ENCODE peak calls at places on chromosomes 2 and 18, in eight cellular contexts. N is AG04450, R is breast epithelium, H is pancreas, G is tibial artery, E is heart right ventricle, P is heart left ventricle, A is fibroblast of mammary gland. I is an unnamed sample.
A peak's percentile ranks its signal among the peaks of the same experiment; 100 is the strongest.

GRCh38 chr2:16478817-16479216 is 186.8 kb downstream of the CYRIA start:
- DNase-seq in N (no peak), R (no peak), H (no peak), G (no peak), E (no peak), P (no peak), A (no peak), I (no peak)

GRCh38 chr2:47133046-47133445 is 22.1 kb downstream of the STPG4 start:
- DNase-seq in N (no peak), R (no peak), H (no peak), G (no peak), E (no peak), P (no peak), A (no peak), I (no peak)

GRCh38 chr2:3535467-3535793 is 16.1 kb upstream of the ADI1 start:
- DNase-seq in N (no peak), R (no peak), H (no peak), G (no peak), E (no peak), P (no peak), A (no peak), I (no peak)

GRCh38 chr18:24071029-24071428 is 56.5 kb downstream of the TTC39C start:
- DNase-seq in N (no peak), R (no peak), H (no peak), G (no peak), E (no peak), P (no peak), A (no peak), I (no peak)

GRCh38 chr18:57004366-57005121 is 142.3 kb upstream of the BOD1L2 start:
- DNase-seq in N (peak; percentile 3), R (no peak), H (no peak), G (no peak), E (no peak), P (no peak), A (peak; percentile 56), I (no peak)

GRCh38 chr2:76700894-76701293 is 821.3 kb downstream of the LRRTM4 start:
- DNase-seq in N (no peak), R (no peak), H (no peak), G (no peak), E (no peak), P (no peak), A (no peak), I (no peak)

GRCh38 chr2:11263177-11263576 is 81.3 kb downstream of the ROCK2 start:
- DNase-seq in N (no peak), R (no peak), H (no peak), G (no peak), E (no peak), P (no peak), A (no peak), I (no peak)

GRCh38 chr18:183769-184168 is 25.4 kb downstream of the USP14 start:
- DNase-seq in N (no peak), R (no peak), H (no peak), G (no peak), E (no peak), P (no peak), A (peak; percentile 48), I (no peak)

GRCh38 chr2:120343433-120344105 is 2.4 kb upstream of the INHBB start:
- DNase-seq in N (peak; percentile 26), R (peak; percentile 81), H (peak; percentile 71), G (peak; percentile 89), E (peak; percentile 78), P (peak; percentile 90), A (peak; percentile 62), I (peak; percentile 87)

GRCh38 chr2:47629501-47630460 is 153.2 kb upstream of the MSH6 start:
- DNase-seq in N (no peak), R (no peak), H (no peak), G (no peak), E (no peak), P (no peak), A (no peak), I (no peak)

GRCh38 chr2:68931149-68931711 is 21.5 kb downstream of the GKN2 start:
- DNase-seq in N (no peak), R (no peak), H (no peak), G (no peak), E (no peak), P (no peak), A (no peak), I (no peak)

GRCh38 chr2:74462786-74463105 is 2.4 kb downstream of the MOGS start:
- DNase-seq in N (no peak), R (no peak), H (no peak), G (no peak), E (no peak), P (no peak), A (no peak), I (no peak)

GRCh38 chr2:11647834-11648600 is 22.0 kb downstream of the NTSR2 start:
- DNase-seq in N (no peak), R (no peak), H (no peak), G (no peak), E (no peak), P (no peak), A (peak; percentile 7), I (no peak)

GRCh38 chr2:111168528-111168929 is 47.8 kb downstream of the BCL2L11 start:
- DNase-seq in N (peak; percentile 44), R (no peak), H (peak; percentile 47), G (no peak), E (peak; percentile 36), P (peak; percentile 61), A (peak; percentile 82), I (no peak)

GRCh38 chr2:112867701-112868631 is 31.4 kb upstream of the IL1B start:
- DNase-seq in N (no peak), R (no peak), H (no peak), G (peak; percentile 31), E (no peak), P (no peak), A (no peak), I (no peak)

GRCh38 chr2:166665991-166666940 is 172.2 kb upstream of the SCN7A start:
- DNase-seq in N (peak; percentile 65), R (no peak), H (no peak), G (no peak), E (no peak), P (no peak), A (peak; percentile 67), I (no peak)

GRCh38 chr2:126643431-126643830 is 12.5 kb upstream of the GYPC start:
- DNase-seq in N (no peak), R (no peak), H (no peak), G (no peak), E (no peak), P (no peak), A (no peak), I (no peak)

GRCh38 chr2:2142350-2142749 is 188.7 kb downstream of the MYT1L start:
- DNase-seq in N (no peak), R (no peak), H (no peak), G (no peak), E (no peak), P (no peak), A (no peak), I (no peak)

GRCh38 chr2:37871453-37872191 is 53.5 kb upstream of the RMDN2 start:
- DNase-seq in N (no peak), R (no peak), H (no peak), G (no peak), E (no peak), P (no peak), A (peak; percentile 86), I (no peak)

GRCh38 chr2:41856946-41857345 is 190.9 kb upstream of the PKDCC start:
- DNase-seq in N (no peak), R (no peak), H (no peak), G (no peak), E (no peak), P (no peak), A (no peak), I (no peak)

GRCh38 chr2:102585704-102586404 is 33.5 kb upstream of the SLC9A2 start:
- DNase-seq in N (no peak), R (no peak), H (no peak), G (no peak), E (no peak), P (no peak), A (no peak), I (no peak)

DNA sequence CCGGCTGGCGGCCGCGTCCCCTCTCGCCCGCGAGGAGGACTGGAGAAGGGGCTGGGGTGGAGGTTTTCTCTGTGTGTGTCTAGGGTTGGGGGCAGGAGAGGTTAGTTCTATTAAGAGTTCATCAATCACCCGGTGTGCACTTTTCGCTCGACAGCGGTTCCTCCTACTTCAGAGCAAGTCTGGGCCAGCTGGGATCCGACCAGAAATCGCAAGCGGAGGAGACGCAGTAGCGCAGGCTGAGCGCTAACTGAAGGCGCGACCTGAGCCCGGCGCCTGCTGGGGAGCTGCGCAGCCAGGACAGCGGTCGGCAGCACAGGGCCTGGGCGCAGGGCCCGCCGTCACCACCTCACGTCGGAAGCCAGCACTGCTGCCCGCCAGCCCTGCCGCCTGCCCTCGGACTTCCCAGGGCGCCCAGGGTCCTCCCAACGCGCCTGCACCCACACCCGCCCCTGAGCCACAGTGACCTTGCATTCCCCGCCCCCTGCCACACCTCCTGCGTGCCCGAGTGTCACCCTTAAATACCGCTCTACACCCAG is 10.1 kb upstream of the HOXD1 start:
- DNase-seq in N (no peak), R (no peak), H (no peak), G (no peak), E (no peak), P (no peak), A (peak; percentile 57), I (peak; percentile 54)
- H3K4me3 ChIP-seq in N (no peak overlapping the region), R (peak overlapping the region; percentile 51), H (peak overlapping the region; percentile 35), G (peak overlapping the region; percentile 39), E (peak overlapping the region; percentile 25), P (no peak overlapping the region), A (peak overlapping the region; percentile 50), I (peak overlapping the region; percentile 40)

GRCh38 chr2:164843346-164843841 is 1.8 kb upstream of the COBLL1 start:
- DNase-seq in N (no peak), R (no peak), H (no peak), G (no peak), E (no peak), P (no peak), A (peak; percentile 12), I (no peak)
- H3K4me3 ChIP-seq in N (no peak overlapping the region), R (no peak overlapping the region), H (no peak overlapping the region), G (no peak overlapping the region), E (no peak overlapping the region), P (no peak overlapping the region), A (no peak overlapping the region), I (no peak overlapping the region)

DNA sequence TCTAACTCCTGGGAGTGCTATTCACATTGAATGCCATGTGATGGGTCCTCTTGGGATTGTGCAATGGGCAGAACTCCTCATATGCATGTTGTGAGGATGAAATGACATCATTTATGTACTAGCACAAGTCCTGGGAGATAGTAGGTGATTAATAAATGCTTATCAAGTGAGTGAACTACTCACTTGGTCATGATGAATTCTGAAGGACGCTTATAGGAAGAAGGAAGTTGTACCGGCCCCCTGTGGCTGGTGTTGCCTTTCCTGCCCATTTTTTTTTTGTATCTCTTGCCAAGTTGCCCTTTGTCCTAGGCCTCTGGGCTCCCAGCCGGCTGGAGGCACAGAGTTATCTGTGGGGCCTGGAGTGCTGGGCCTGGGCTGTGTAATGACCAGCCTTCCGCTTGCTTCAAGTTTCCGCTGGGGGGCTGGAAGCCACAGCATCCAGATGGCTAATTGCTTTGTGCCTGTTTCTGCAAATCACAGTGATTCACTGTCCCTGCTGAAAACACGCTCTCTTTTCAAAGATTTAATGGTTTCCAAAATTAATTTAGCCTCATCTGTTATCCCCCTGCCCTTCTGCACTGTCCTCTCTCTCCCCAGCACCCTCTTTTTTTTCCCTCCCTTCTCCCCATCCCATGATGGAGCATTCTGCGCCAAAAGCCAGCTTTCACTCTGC is 33.7 kb upstream of the MRPL33 start:
- DNase-seq in N (peak; percentile 7), R (no peak), H (no peak), G (no peak), E (no peak), P (no peak), A (peak; percentile 96), I (no peak)
- H3K4me3 ChIP-seq in N (no peak overlapping the region), R (no peak overlapping the region), H (no peak overlapping the region), G (no peak overlapping the region), E (no peak overlapping the region), P (no peak overlapping the region), A (no peak overlapping the region), I (no peak overlapping the region)

GRCh38 chr18:26367425-26367824 is 141.2 kb downstream of the TAF4B start:
- DNase-seq in N (no peak), R (no peak), H (no peak), G (no peak), E (no peak), P (no peak), A (no peak), I (no peak)
- H3K4me3 ChIP-seq in N (no peak overlapping the region), R (no peak overlapping the region), H (no peak overlapping the region), G (no peak overlapping the region), E (no peak overlapping the region), P (no peak overlapping the region), A (no peak overlapping the region), I (no peak overlapping the region)

I was measured in ascending aorta.